ENCODE peak calls at places on chromosomes 7 and 10, in eight cellular contexts. M is ovary; V is left ventricle myocardium inferior; S is cardiac muscle cell; O is colonic mucosa; E is CD8-positive, alpha-beta T cell; R is breast epithelium; P is mammary epithelial cell. H is an unnamed sample.

GRCh38 chr10:37789590-37789989 is 67.8 kb downstream of the ZNF248 start:
- DNase-seq in M (no peak), V (no peak), S (no peak), O (no peak), E (no peak), R (no peak), P (no peak), H (no peak)

GRCh38 chr10:119416855-119417254 is 125.7 kb downstream of the RGS10 start:
- DNase-seq in M (peak; percentile 77), V (peak; percentile 73), S (peak; percentile 77), O (peak; percentile 58), E (peak; percentile 52), R (no peak), P (peak; percentile 41), H (peak; percentile 75)

GRCh38 chr7:2269468-2270460 is 27.7 kb downstream of the NUDT1 start:
- DNase-seq in M (no peak), V (no peak), S (no peak), O (no peak), E (no peak), R (no peak), P (no peak), H (no peak)

GRCh38 chr7:29314148-29314547 is 119.6 kb downstream of the CHN2 start:
- DNase-seq in M (no peak), V (no peak), S (no peak), O (no peak), E (no peak), R (no peak), P (no peak), H (no peak)

GRCh38 chr7:47423196-47423595 is 158.7 kb downstream of the TNS3 start:
- DNase-seq in M (no peak), V (no peak), S (no peak), O (no peak), E (no peak), R (no peak), P (no peak), H (no peak)

GRCh38 chr10:91198781-91199180 is 21.7 kb upstream of the PCGF5 start:
- DNase-seq in M (no peak), V (no peak), S (no peak), O (no peak), E (no peak), R (no peak), P (peak; percentile 33), H (no peak)

GRCh38 chr10:70302292-70302691 is 18.5 kb upstream of the NPFFR1 start:
- DNase-seq in M (peak; percentile 74), V (no peak), S (no peak), O (no peak), E (no peak), R (no peak), P (no peak), H (no peak)

GRCh38 chr10:106515206-106515790 is 649.2 kb downstream of the SORCS1 start:
- DNase-seq in M (no peak), V (no peak), S (no peak), O (no peak), E (no peak), R (no peak), P (peak; percentile 48), H (no peak)

GRCh38 chr10:110076559-110077318 is 69.0 kb downstream of the ADD3 start:
- DNase-seq in M (peak; percentile 71), V (no peak), S (no peak), O (peak; percentile 66), E (no peak), R (no peak), P (peak; percentile 96), H (no peak)

GRCh38 chr7:108578937-108579336 is 9.3 kb downstream of the DNAJB9 start:
- DNase-seq in M (no peak), V (no peak), S (no peak), O (no peak), E (no peak), R (no peak), P (no peak), H (no peak)

GRCh38 chr7:74074731-74075130 is 8.9 kb upstream of the LIMK1 start:
- DNase-seq in M (no peak), V (no peak), S (no peak), O (no peak), E (no peak), R (no peak), P (no peak), H (no peak)

GRCh38 chr7:132705146-132705545 is 128.9 kb upstream of the PLXNA4 start:
- DNase-seq in M (no peak), V (no peak), S (no peak), O (no peak), E (no peak), R (no peak), P (no peak), H (no peak)

GRCh38 chr10:43942096-43942885 is 293.6 kb upstream of the ZNF32 start:
- DNase-seq in M (no peak), V (no peak), S (peak; percentile 9), O (no peak), E (no peak), R (peak; percentile 5), P (no peak), H (peak; percentile 10)

GRCh38 chr7:71613316-71613715 is 481.4 kb downstream of the GALNT17 start:
- DNase-seq in M (no peak), V (no peak), S (no peak), O (no peak), E (no peak), R (no peak), P (no peak), H (no peak)

GRCh38 chr10:91590904-91591791 is 41.7 kb downstream of the PPP1R3C start:
- DNase-seq in M (peak; percentile 55), V (peak; percentile 59), S (peak; percentile 64), O (peak; percentile 57), E (no peak), R (no peak), P (no peak), H (no peak)

GRCh38 chr7:102834999-102835398 is 77.8 kb upstream of the LRRC17 start:
- DNase-seq in M (no peak), V (no peak), S (no peak), O (no peak), E (no peak), R (no peak), P (peak; percentile 85), H (no peak)

GRCh38 chr7:311796-312195 is 21.8 kb downstream of the FOXL3 start:
- DNase-seq in M (no peak), V (no peak), S (no peak), O (no peak), E (no peak), R (no peak), P (peak; percentile 68), H (no peak)

GRCh38 chr7:96995406-96996110 is 9.8 kb upstream of the DLX6 start:
- DNase-seq in M (no peak), V (no peak), S (no peak), O (no peak), E (no peak), R (no peak), P (no peak), H (no peak)

GRCh38 chr7:134752006-134752760 is 27.3 kb upstream of the CALD1 start:
- DNase-seq in M (no peak), V (no peak), S (no peak), O (no peak), E (no peak), R (no peak), P (peak; percentile 62), H (no peak)

GRCh38 chr7:4916115-4916514 is 32.6 kb upstream of the RADIL start:
- DNase-seq in M (no peak), V (no peak), S (no peak), O (no peak), E (no peak), R (no peak), P (no peak), H (no peak)

GRCh38 chr10:12241810-12242529 is 46.0 kb downstream of the CDC123 start:
- DNase-seq in M (peak; percentile 27), V (peak; percentile 50), S (no peak), O (no peak), E (no peak), R (no peak), P (peak; percentile 90), H (no peak)

GRCh38 chr7:45564485-45564884 is 9.7 kb upstream of the ADCY1 start:
- DNase-seq in M (no peak), V (no peak), S (peak; percentile 66), O (no peak), E (no peak), R (no peak), P (no peak), H (no peak)
- H3K4me3 ChIP-seq in M (no peak overlapping the region), V (peak overlapping the region; percentile 52), S (no peak overlapping the region), O (no peak overlapping the region), E (no peak overlapping the region), R (no peak overlapping the region), P (no peak overlapping the region), H (peak overlapping the region; percentile 38)

GRCh38 chr7:50618281-50618680 is 53.1 kb upstream of the DDC start:
- DNase-seq in M (no peak), V (no peak), S (no peak), O (no peak), E (no peak), R (no peak), P (no peak), H (no peak)

GRCh38 chr7:50613473-50613872 is 48.3 kb upstream of the DDC start:
- DNase-seq in M (no peak), V (no peak), S (no peak), O (no peak), E (no peak), R (no peak), P (no peak), H (no peak)

GRCh38 chr7:50615519-50615845 is 50.3 kb upstream of the DDC start:
- DNase-seq in M (no peak), V (no peak), S (no peak), O (no peak), E (no peak), R (no peak), P (no peak), H (no peak)

GRCh38 chr7:50612704-50613103 is 47.5 kb upstream of the DDC start:
- DNase-seq in M (no peak), V (no peak), S (no peak), O (no peak), E (no peak), R (no peak), P (no peak), H (no peak)

GRCh38 chr7:50614721-50615518 is 49.7 kb upstream of the DDC start:
- DNase-seq in M (no peak), V (no peak), S (peak; percentile 36), O (peak; percentile 66), E (no peak), R (no peak), P (no peak), H (no peak)
- TF ChIP-seq CTCF in M (no peak), V (peak; percentile 63), S (peak; percentile 20), O (peak; percentile 48), E (peak; percentile 11), R (no peak), P (no peak), H (peak; percentile 56)

GRCh38 chr7:119996634-119997033 is 276.3 kb upstream of the KCND2 start:
- DNase-seq in M (no peak), V (no peak), S (no peak), O (no peak), E (no peak), R (no peak), P (no peak), H (no peak)
- H3K27ac ChIP-seq in M (no peak overlapping the region), V (no peak overlapping the region), S (no peak overlapping the region), O (no peak overlapping the region), E (no peak overlapping the region), R (no peak overlapping the region), P (no peak overlapping the region), H (no peak overlapping the region)

DNA sequence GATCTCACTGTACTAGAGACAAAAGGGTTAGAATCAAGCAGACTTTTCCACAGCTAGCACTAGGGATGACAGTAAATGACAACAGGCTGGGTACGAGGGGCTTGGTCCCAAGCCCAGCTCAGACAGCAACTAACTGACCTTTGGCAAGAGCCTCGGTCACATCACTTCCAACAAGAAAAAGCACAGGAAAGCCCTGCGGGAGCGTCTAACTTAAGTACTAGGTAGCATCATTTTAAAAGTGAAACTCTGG is 22.8 kb downstream of the CALML3 start:
- DNase-seq in M (no peak), V (no peak), S (no peak), O (no peak), E (no peak), R (no peak), P (no peak), H (no peak)
- H3K4me3 ChIP-seq in M (no peak overlapping the region), V (peak overlapping the region; percentile 48), S (no peak overlapping the region), O (no peak overlapping the region), E (no peak overlapping the region), R (peak overlapping the region; percentile 53), P (no peak overlapping the region), H (peak overlapping the region; percentile 25)

H was measured in dorsolateral prefrontal cortex.